ENCODE peak calls at places on chromosomes 11 and 22, in seven cellular contexts. I is GM23248; O is GM23338; H is adrenal gland; T is effector memory CD4-positive, alpha-beta T cell; N is right lobe of liver; B is spleen. C is an unnamed sample. For H3K27me3, the result is how much of the 10 kb centered on the place peaks cover.

GRCh38 chr11:14095882-14096281 is 133.4 kb downstream of the SPON1 start:
- DNase-seq in I (peak), O (no peak), H (no peak), T (no peak), N (no peak), B (no peak), C (no peak)

GRCh38 chr11:110918351-110918750 is 206.1 kb upstream of the ARHGAP20 start:
- DNase-seq in I (no peak), O (no peak), H (no peak), T (no peak), N (no peak), B (no peak), C (no peak)

GRCh38 chr11:98561877-98562395 is 458.8 kb upstream of the CNTN5 start:
- DNase-seq in I (no peak), O (no peak), H (no peak), T (no peak), N (no peak), B (no peak), C (no peak)

GRCh38 chr11:73401217-73401923 is 25.2 kb downstream of the RELT start:
- DNase-seq in I (peak), O (no peak), H (no peak), T (no peak), N (no peak), B (no peak), C (no peak)

GRCh38 chr11:12356944-12357655 is 20.3 kb upstream of the PARVA start:
- DNase-seq in I (no peak), O (no peak), H (no peak), T (no peak), N (no peak), B (no peak), C (no peak)

GRCh38 chr11:10208045-10208674 is 85.9 kb downstream of the SBF2 start:
- DNase-seq in I (peak), O (peak), H (no peak), T (no peak), N (no peak), B (no peak), C (no peak)

GRCh38 chr11:130940706-130941105 is 24.4 kb upstream of the SNX19 start:
- DNase-seq in I (peak), O (no peak), H (no peak), T (no peak), N (no peak), B (no peak), C (no peak)

GRCh38 chr11:118980191-118980881 is 8.8 kb downstream of the FOXR1 start:
- DNase-seq in I (peak), O (peak), H (peak), T (no peak), N (no peak), B (peak), C (peak)

GRCh38 chr22:26967282-26967681 is 309.9 kb downstream of the MIAT start:
- DNase-seq in I (no peak), O (no peak), H (no peak), T (no peak), N (no peak), B (no peak), C (no peak)

GRCh38 chr22:39431821-39432251 is 25.0 kb upstream of the MGAT3 start:
- DNase-seq in I (peak), O (no peak), H (peak), T (no peak), N (no peak), B (peak), C (peak)

GRCh38 chr11:1307163-1307870 is 2.1 kb downstream of the TOLLIP start:
- DNase-seq in I (no peak), O (no peak), H (no peak), T (no peak), N (peak), B (peak), C (no peak)

GRCh38 chr11:111932605-111932938 is 4.6 kb upstream of the DIXDC1 start:
- DNase-seq in I (peak), O (no peak), H (no peak), T (no peak), N (no peak), B (no peak), C (no peak)

GRCh38 chr11:77361184-77361583 is 59.7 kb upstream of the GDPD4 start:
- DNase-seq in I (peak), O (peak), H (no peak), T (no peak), N (no peak), B (no peak), C (no peak)

GRCh38 chr22:35491908-35492380 is 48.7 kb upstream of the RASD2 start:
- DNase-seq in I (no peak), O (no peak), H (no peak), T (no peak), N (no peak), B (no peak), C (no peak)
- H3K27ac ChIP-seq in I (no peak), O (no peak), H (no peak), T (no peak), N (no peak), B (no peak), C (no peak)

GRCh38 chr11:120666121-120666639 is 154.6 kb downstream of the GRIK4 start:
- DNase-seq in I (no peak), O (peak), H (no peak), T (no peak), N (no peak), B (no peak), C (no peak)
- H3K27me3 ChIP-seq in I (half or more), O (under half), H (under half), T (under half), N (under half), B (under half), C (under half)

GRCh38 chr11:86244063-86244521 is 461 bp upstream of the EED start:
- DNase-seq in I (peak), O (peak), H (peak), T (peak), N (peak), B (peak), C (peak)
- H3K27ac ChIP-seq in I (peak), O (peak), H (peak), T (peak), N (peak), B (peak), C (peak)

GRCh38 chr22:46027219-46028068 is 50.5 kb upstream of the WNT7B start:
- DNase-seq in I (peak), O (peak), H (peak), T (no peak), N (peak), B (peak), C (peak)

GRCh38 chr22:46030241-46030880 is 53.4 kb upstream of the WNT7B start:
- DNase-seq in I (no peak), O (no peak), H (peak), T (no peak), N (peak), B (peak), C (no peak)

GRCh38 chr22:46029574-46030200 is 52.7 kb upstream of the WNT7B start:
- DNase-seq in I (no peak), O (no peak), H (peak), T (no peak), N (peak), B (peak), C (no peak)

GRCh38 chr22:46028069-46028991 is 51.4 kb upstream of the WNT7B start:
- DNase-seq in I (no peak), O (no peak), H (peak), T (no peak), N (peak), B (peak), C (no peak)

DNA sequence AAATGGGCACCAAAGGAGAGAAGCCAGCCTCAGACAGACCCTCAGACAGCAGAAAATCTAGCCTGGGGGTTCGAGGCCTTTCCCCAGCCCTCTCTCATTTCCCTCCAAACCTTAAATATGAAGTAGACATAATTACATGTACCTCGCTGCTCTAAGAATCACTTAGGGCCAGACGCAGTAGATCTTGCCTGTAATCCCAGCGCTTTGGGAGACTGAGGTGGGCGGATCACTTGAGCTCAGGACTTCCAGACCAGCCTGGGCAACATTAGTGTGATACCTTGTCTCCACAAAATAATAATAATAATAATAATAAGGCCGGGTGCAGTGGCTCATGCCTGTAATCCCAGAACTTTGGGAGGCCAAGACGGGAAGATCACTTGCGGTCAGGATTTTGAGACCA is 52.1 kb upstream of the WNT7B start:
- DNase-seq in I (no peak), O (no peak), H (no peak), T (no peak), N (no peak), B (no peak), C (no peak)
- H3K27me3 ChIP-seq in I (under half), O (under half), H (under half), T (under half), N (under half), B (under half), C (under half)

GRCh38 chr11:44561964-44562734 is 3.3 kb upstream of the CD82 start:
- DNase-seq in I (no peak), O (no peak), H (no peak), T (no peak), N (no peak), B (no peak), C (no peak)
- H3K27ac ChIP-seq in I (no peak), O (no peak), H (no peak), T (no peak), N (no peak), B (peak), C (no peak)

DNA sequence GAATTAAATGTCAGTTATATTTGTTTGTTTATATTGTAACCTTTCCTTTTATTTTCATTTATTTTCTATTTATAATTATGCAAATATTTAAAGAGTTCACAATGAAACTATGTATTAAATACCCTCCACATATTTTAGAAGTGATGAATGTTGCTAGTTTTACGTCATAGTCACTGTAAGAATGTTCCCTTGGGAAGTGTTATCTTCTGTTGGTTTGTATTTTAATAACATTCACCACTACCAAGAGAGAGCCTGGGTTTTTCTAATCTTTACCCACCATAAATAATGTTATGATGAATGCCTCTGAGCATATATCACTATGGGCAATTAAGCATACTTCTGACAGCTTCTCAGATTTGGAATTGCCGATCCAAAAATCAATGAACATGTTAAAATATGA is 80.7 kb downstream of the GGT1 start:
- DNase-seq in I (peak), O (no peak), H (no peak), T (no peak), N (no peak), B (no peak), C (no peak)
- H3K27me3 ChIP-seq in I (half or more), O (under half), H (under half), T (under half), N (under half), B (under half), C (under half)

GRCh38 chr11:128726464-128727139 is 32.7 kb downstream of the FLI1 start:
- DNase-seq in I (peak), O (no peak), H (peak), T (peak), N (no peak), B (peak), C (no peak)

GRCh38 chr11:128728767-128729587 is 35.1 kb downstream of the FLI1 start:
- DNase-seq in I (no peak), O (no peak), H (no peak), T (no peak), N (no peak), B (no peak), C (no peak)

GRCh38 chr11:128727811-128728431 is 34.0 kb downstream of the FLI1 start:
- DNase-seq in I (no peak), O (no peak), H (no peak), T (no peak), N (no peak), B (peak), C (no peak)

GRCh38 chr11:128725630-128726461 is 32.0 kb downstream of the FLI1 start:
- DNase-seq in I (peak), O (no peak), H (no peak), T (peak), N (no peak), B (peak), C (no peak)

DNA sequence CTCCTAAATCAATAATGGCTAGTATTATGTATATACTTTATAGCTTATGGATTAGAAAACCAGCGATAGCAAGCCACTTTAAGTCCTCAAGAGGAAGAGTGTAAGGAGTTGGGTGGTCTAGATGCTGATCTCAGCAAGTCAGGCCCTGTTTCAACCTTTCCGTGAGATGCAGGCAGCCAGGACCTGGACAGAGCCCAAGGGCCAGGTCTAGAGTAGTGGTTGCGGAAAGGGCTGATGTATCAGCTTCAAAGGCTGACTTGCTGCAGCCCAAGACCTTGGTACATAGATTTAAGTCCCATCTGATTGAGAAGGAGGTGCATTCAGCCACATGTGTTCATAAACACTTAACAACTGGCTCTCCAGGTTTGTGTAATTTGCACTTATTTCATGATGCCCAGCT is 33.4 kb downstream of the FLI1 start:
- DNase-seq in I (no peak), O (no peak), H (no peak), T (no peak), N (no peak), B (no peak), C (no peak)
- H3K27ac ChIP-seq in I (no peak), O (no peak), H (no peak), T (peak), N (no peak), B (peak), C (no peak)